ENCODE peak calls at places on chromosomes 6 and 20, in eight cellular contexts. X, Q, J, S, N, Y, U and V are unnamed samples.

GRCh38 chr6:120681204-120681603 is 653.1 kb downstream of the TBC1D32 start:
- DNase-seq in X (no peak), Q (no peak), J (no peak), S (no peak), N (no peak), Y (no peak), U (no peak), V (no peak)

GRCh38 chr6:19934996-19935591 is 97.9 kb downstream of the ID4 start:
- DNase-seq in X (no peak), Q (no peak), J (no peak), S (no peak), N (no peak), Y (no peak), U (no peak), V (no peak)

GRCh38 chr20:19015326-19015725 is 197.1 kb upstream of the SLC24A3 start:
- DNase-seq in X (no peak), Q (no peak), J (peak; percentile 71), S (no peak), N (no peak), Y (no peak), U (no peak), V (no peak)

GRCh38 chr20:22819784-22820183 is 215.3 kb upstream of the SSTR4 start:
- DNase-seq in X (no peak), Q (no peak), J (no peak), S (no peak), N (no peak), Y (no peak), U (no peak), V (no peak)

GRCh38 chr6:78324213-78324612 is 543.1 kb upstream of the IRAK1BP1 start:
- DNase-seq in X (no peak), Q (no peak), J (no peak), S (no peak), N (no peak), Y (no peak), U (no peak), V (no peak)

GRCh38 chr6:96878101-96878500 is 19.6 kb downstream of the NDUFAF4 start:
- DNase-seq in X (no peak), Q (no peak), J (no peak), S (peak; percentile 7), N (no peak), Y (peak; percentile 13), U (no peak), V (no peak)

GRCh38 chr6:28525496-28526039 is at the start of gene GPX5:
- DNase-seq in X (no peak), Q (no peak), J (no peak), S (no peak), N (no peak), Y (no peak), U (no peak), V (peak; percentile 43)

GRCh38 chr6:29967379-29968010 is 25.2 kb downstream of the HLA-A start:
- DNase-seq in X (peak; percentile 49), Q (no peak), J (no peak), S (no peak), N (peak; percentile 76), Y (no peak), U (no peak), V (no peak)

GRCh38 chr20:9329356-9330092 is 184.9 kb upstream of the LAMP5 start:
- DNase-seq in X (no peak), Q (no peak), J (no peak), S (no peak), N (no peak), Y (no peak), U (no peak), V (no peak)

GRCh38 chr20:46994341-46994740 is 99.7 kb downstream of the EYA2 start:
- DNase-seq in X (no peak), Q (no peak), J (no peak), S (no peak), N (no peak), Y (no peak), U (peak; percentile 48), V (peak; percentile 83)

GRCh38 chr20:39702716-39703349 is 740.7 kb downstream of the DHX35 start:
- DNase-seq in X (no peak), Q (no peak), J (no peak), S (no peak), N (no peak), Y (no peak), U (no peak), V (no peak)

GRCh38 chr6:1322725-1323219 is 10.9 kb downstream of the FOXQ1 start:
- DNase-seq in X (no peak), Q (no peak), J (no peak), S (peak; percentile 64), N (no peak), Y (peak; percentile 44), U (no peak), V (no peak)

GRCh38 chr6:159821726-159822125 is 21.6 kb downstream of the PNLDC1 start:
- DNase-seq in X (no peak), Q (no peak), J (no peak), S (no peak), N (no peak), Y (no peak), U (no peak), V (no peak)

GRCh38 chr20:11794525-11794924 is 123.2 kb upstream of the BTBD3 start:
- DNase-seq in X (no peak), Q (no peak), J (no peak), S (no peak), N (no peak), Y (no peak), U (no peak), V (no peak)

GRCh38 chr6:133348846-133349245 is 107.7 kb downstream of the EYA4 start:
- DNase-seq in X (no peak), Q (no peak), J (no peak), S (no peak), N (no peak), Y (no peak), U (no peak), V (no peak)

GRCh38 chr20:5552154-5552553 is 198.0 kb upstream of the SHLD1 start:
- DNase-seq in X (no peak), Q (no peak), J (no peak), S (no peak), N (no peak), Y (no peak), U (no peak), V (no peak)

GRCh38 chr6:132126150-132126549 is 175.0 kb upstream of the CCN2 start:
- DNase-seq in X (no peak), Q (no peak), J (no peak), S (no peak), N (no peak), Y (no peak), U (no peak), V (no peak)

GRCh38 chr20:49284818-49285217 is 7.0 kb upstream of the ZNFX1 start:
- DNase-seq in X (no peak), Q (no peak), J (no peak), S (no peak), N (no peak), Y (no peak), U (no peak), V (no peak)

GRCh38 chr20:49281913-49282467 is 4.1 kb upstream of the ZNFX1 start:
- DNase-seq in X (no peak), Q (no peak), J (no peak), S (no peak), N (no peak), Y (no peak), U (no peak), V (no peak)

GRCh38 chr20:49282584-49283171 is 4.8 kb upstream of the ZNFX1 start:
- DNase-seq in X (no peak), Q (no peak), J (no peak), S (no peak), N (no peak), Y (no peak), U (no peak), V (no peak)

GRCh38 chr20:49283703-49284625 is 6.1 kb upstream of the ZNFX1 start:
- DNase-seq in X (no peak), Q (no peak), J (no peak), S (no peak), N (no peak), Y (no peak), U (no peak), V (no peak)

GRCh38 chr20:49283176-49283702 is 5.4 kb upstream of the ZNFX1 start:
- DNase-seq in X (no peak), Q (no peak), J (no peak), S (no peak), N (no peak), Y (no peak), U (no peak), V (no peak)
- TF ChIP-seq CTCF in X (no peak), Q (no peak), J (no peak), S (no peak), N (no peak), Y (no peak), U (no peak), V (no peak)

DNA sequence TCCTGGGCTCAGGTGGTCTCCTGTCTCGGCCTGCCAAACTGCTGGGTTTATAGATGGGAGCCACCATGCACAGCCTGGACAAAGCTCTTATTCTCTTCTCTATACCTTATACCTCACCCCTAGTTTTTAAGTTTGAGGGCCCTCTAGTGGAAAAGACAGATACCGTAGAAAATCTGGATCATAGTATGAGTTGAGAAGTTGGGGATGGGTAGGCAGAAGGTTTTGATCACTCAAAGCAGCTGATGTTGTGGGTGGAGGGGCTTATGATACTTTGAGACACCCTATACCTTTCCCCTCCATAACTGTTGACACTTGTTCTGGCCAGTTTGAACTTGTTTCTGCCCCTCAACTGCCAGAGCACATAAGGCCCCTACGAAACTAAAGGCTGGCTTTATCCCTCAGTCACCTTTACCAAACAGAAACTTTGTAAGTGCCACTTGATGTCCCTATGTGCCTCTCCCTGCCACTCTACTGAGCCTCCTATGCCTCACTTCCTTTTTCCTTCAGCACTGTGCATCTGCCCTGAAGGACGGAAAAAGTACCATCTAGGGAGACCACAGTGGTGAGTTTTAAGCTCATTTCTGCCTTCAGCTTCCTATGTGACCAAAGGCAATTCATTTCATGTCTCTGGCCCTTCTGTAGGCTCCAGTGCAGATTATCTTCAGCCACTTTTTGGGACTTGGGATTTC is 28.6 kb downstream of the RALY start:
- DNase-seq in X (no peak), Q (no peak), J (no peak), S (no peak), N (no peak), Y (no peak), U (peak; percentile 75), V (peak; percentile 33)
- TF ChIP-seq CTCF in X (no peak), Q (peak; percentile 34), J (peak; percentile 7), S (peak; percentile 39), N (no peak), Y (peak; percentile 34), U (peak; percentile 32), V (peak; percentile 44)

GRCh38 chr6:39301606-39302005 is 12.6 kb downstream of the KCNK17 start:
- DNase-seq in X (no peak), Q (peak; percentile 52), J (no peak), S (no peak), N (no peak), Y (no peak), U (no peak), V (peak; percentile 19)
- TF ChIP-seq CTCF in X (no peak), Q (peak; percentile 46), J (peak; percentile 27), S (peak; percentile 42), N (peak; percentile 19), Y (peak; percentile 9), U (no peak), V (no peak)

DNA sequence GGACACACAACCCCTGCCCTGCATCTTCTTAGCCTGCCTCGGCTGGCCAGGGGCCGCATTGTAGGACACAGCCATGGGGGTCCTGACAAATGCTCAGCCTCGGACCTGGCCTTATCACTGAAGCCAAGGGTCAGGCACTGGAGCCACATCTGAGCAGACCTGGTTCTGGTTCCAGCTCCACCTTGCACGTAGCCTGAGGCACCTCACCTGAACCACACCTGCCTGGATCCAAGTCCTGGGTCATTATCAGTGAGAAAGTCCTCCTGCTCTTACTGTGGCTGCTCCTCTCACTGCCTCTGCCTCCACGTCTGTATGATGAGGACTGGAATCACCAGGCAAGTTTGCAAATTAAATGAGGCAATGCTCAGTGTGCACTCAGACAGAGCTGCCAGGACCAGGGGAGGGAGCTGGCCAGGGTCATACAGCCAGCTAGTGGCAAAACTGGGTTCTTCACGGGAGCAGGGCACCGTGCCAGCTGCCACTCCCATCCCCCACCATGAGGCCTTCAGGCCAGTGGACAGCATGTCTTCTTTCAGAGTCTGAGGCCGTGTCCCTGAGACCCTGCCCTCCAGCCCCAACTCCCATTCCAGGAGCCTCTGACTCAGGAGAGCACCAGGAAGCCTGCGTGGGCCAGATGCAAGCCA is 40.2 kb downstream of the MRPL14 start:
- DNase-seq in X (no peak), Q (no peak), J (peak; percentile 88), S (peak; percentile 9), N (no peak), Y (no peak), U (no peak), V (no peak)
- TF ChIP-seq CTCF in X (no peak), Q (no peak), J (no peak), S (no peak), N (no peak), Y (no peak), U (no peak), V (no peak)